ENCODE peak calls at places on chromosome 1, in five cellular contexts. P, X, D, E and F are unnamed samples.

GRCh38 chr1:160997323-160998038 is 23.5 kb downstream of the F11R start:
- DNase-seq in X (peak), P (peak), D (peak), E (no peak), F (peak)

GRCh38 chr1:116826818-116827606 is 72.8 kb downstream of the CD2 start:
- DNase-seq in X (no peak), D (no peak), E (no peak), P (no peak), F (no peak)

GRCh38 chr1:119893238-119893791 is 3.0 kb downstream of the ADAM30 start:
- DNase-seq in D (no peak), P (no peak), E (no peak), X (no peak), F (no peak)

GRCh38 chr1:7552402-7552801 is 218.7 kb upstream of the VAMP3 start:
- DNase-seq in P (no peak), D (no peak), E (no peak), X (no peak), F (peak)

GRCh38 chr1:197065549-197065948 is 1.5 kb downstream of the F13B start:
- DNase-seq in P (no peak), X (no peak), E (no peak), D (no peak), F (no peak)

GRCh38 chr1:174769961-174770549 is 229.7 kb upstream of the CACYBP start:
- DNase-seq in D (no peak), X (peak), E (no peak), P (no peak), F (no peak)

GRCh38 chr1:41741244-41741643 is 177.5 kb downstream of the HIVEP3 start:
- DNase-seq in P (no peak), X (no peak), D (no peak), E (no peak), F (no peak)

GRCh38 chr1:170145691-170146676 is at the start of gene NTMT2:
- DNase-seq in D (no peak), E (no peak), X (no peak), P (peak), F (no peak)

GRCh38 chr1:155729031-155729898 is 40.4 kb downstream of the DAP3 start:
- DNase-seq in D (peak), E (no peak), P (no peak), X (peak), F (no peak)